ENCODE peak calls at places on chromosomes 13 and 19, in nine cellular contexts. One of them, this sample, is unnamed.
A peak's percentile ranks its signal among the peaks of the same experiment; 100 is the strongest.

GRCh38 chr19:14718522-14719113 is 28.8 kb downstream of the ZNF333 start:
- DNase-seq in K562: no peak
- DNase-seq in stomach: no peak
- DNase-seq in breast epithelium: no peak
- DNase-seq in vagina: no peak
- DNase-seq in transverse colon: no peak
- DNase-seq in H1: no peak
- DNase-seq in endothelial cell of umbilical vein: no peak
- DNase-seq in suprapubic skin: no peak
- DNase-seq in this sample: no peak

GRCh38 chr19:6103217-6103644 is 7.1 kb downstream of the RFX2 start:
- DNase-seq in K562: no peak
- DNase-seq in stomach: peak; percentile 85
- DNase-seq in breast epithelium: peak; percentile 86
- DNase-seq in vagina: no peak
- DNase-seq in transverse colon: peak; percentile 56
- DNase-seq in H1: no peak
- DNase-seq in endothelial cell of umbilical vein: peak; percentile 98
- DNase-seq in suprapubic skin: peak; percentile 90
- DNase-seq in this sample: peak; percentile 78

GRCh38 chr19:16273005-16273404 is 51.6 kb upstream of the KLF2 start:
- DNase-seq in K562: no peak
- DNase-seq in stomach: no peak
- DNase-seq in breast epithelium: peak; percentile 43
- DNase-seq in vagina: no peak
- DNase-seq in transverse colon: no peak
- DNase-seq in H1: no peak
- DNase-seq in endothelial cell of umbilical vein: no peak
- DNase-seq in suprapubic skin: no peak
- DNase-seq in this sample: no peak

GRCh38 chr19:47228937-47229673 is 1.9 kb downstream of the BBC3 start:
- DNase-seq in K562: peak; percentile 60
- DNase-seq in stomach: no peak
- DNase-seq in breast epithelium: peak; percentile 35
- DNase-seq in vagina: no peak
- DNase-seq in transverse colon: peak; percentile 29
- DNase-seq in H1: no peak
- DNase-seq in endothelial cell of umbilical vein: peak; percentile 67
- DNase-seq in suprapubic skin: no peak
- DNase-seq in this sample: peak; percentile 42

GRCh38 chr19:14786421-14786851 is 8.1 kb upstream of the ADGRE2 start:
- DNase-seq in K562: peak; percentile 74
- DNase-seq in stomach: no peak
- DNase-seq in breast epithelium: no peak
- DNase-seq in vagina: no peak
- DNase-seq in transverse colon: no peak
- DNase-seq in H1: no peak
- DNase-seq in endothelial cell of umbilical vein: no peak
- DNase-seq in suprapubic skin: no peak
- DNase-seq in this sample: peak; percentile 44

GRCh38 chr13:90416938-90417337 is 930.5 kb upstream of the MIR17HG start:
- DNase-seq in K562: no peak
- DNase-seq in stomach: no peak
- DNase-seq in breast epithelium: no peak
- DNase-seq in vagina: no peak
- DNase-seq in transverse colon: no peak
- DNase-seq in H1: no peak
- DNase-seq in endothelial cell of umbilical vein: no peak
- DNase-seq in suprapubic skin: no peak
- DNase-seq in this sample: no peak

GRCh38 chr19:40443930-40444180 is 280 bp downstream of the SERTAD3 start:
- DNase-seq in K562: no peak
- DNase-seq in stomach: no peak
- DNase-seq in breast epithelium: no peak
- DNase-seq in vagina: peak; percentile 92
- DNase-seq in transverse colon: no peak
- DNase-seq in H1: no peak
- DNase-seq in endothelial cell of umbilical vein: no peak
- DNase-seq in suprapubic skin: no peak
- DNase-seq in this sample: no peak

GRCh38 chr13:113769881-113770280 is 10.9 kb downstream of the TMEM255B start:
- DNase-seq in K562: no peak
- DNase-seq in stomach: peak; percentile 11
- DNase-seq in breast epithelium: no peak
- DNase-seq in vagina: no peak
- DNase-seq in transverse colon: no peak
- DNase-seq in H1: no peak
- DNase-seq in endothelial cell of umbilical vein: no peak
- DNase-seq in suprapubic skin: no peak
- DNase-seq in this sample: no peak

GRCh38 chr13:47672245-47672975 is 328.7 kb downstream of the SUCLA2 start:
- DNase-seq in K562: no peak
- DNase-seq in stomach: no peak
- DNase-seq in breast epithelium: no peak
- DNase-seq in vagina: no peak
- DNase-seq in transverse colon: no peak
- DNase-seq in H1: no peak
- DNase-seq in endothelial cell of umbilical vein: no peak
- DNase-seq in suprapubic skin: no peak
- DNase-seq in this sample: no peak

GRCh38 chr19:6222884-6223283 is 56.9 kb downstream of the MLLT1 start:
- DNase-seq in K562: no peak
- DNase-seq in stomach: no peak
- DNase-seq in breast epithelium: no peak
- DNase-seq in vagina: no peak
- DNase-seq in transverse colon: no peak
- DNase-seq in H1: no peak
- DNase-seq in endothelial cell of umbilical vein: no peak
- DNase-seq in suprapubic skin: no peak
- DNase-seq in this sample: no peak

GRCh38 chr19:33404506-33404905 is 31.0 kb downstream of the CEBPG start:
- DNase-seq in K562: no peak
- DNase-seq in stomach: no peak
- DNase-seq in breast epithelium: no peak
- DNase-seq in vagina: no peak
- DNase-seq in transverse colon: peak; percentile 2
- DNase-seq in H1: no peak
- DNase-seq in endothelial cell of umbilical vein: no peak
- DNase-seq in suprapubic skin: peak; percentile 34
- DNase-seq in this sample: no peak

GRCh38 chr13:113546571-113547247 is 37.8 kb upstream of the TFDP1 start:
- DNase-seq in K562: no peak
- DNase-seq in stomach: no peak
- DNase-seq in breast epithelium: no peak
- DNase-seq in vagina: no peak
- DNase-seq in transverse colon: peak; percentile 6
- DNase-seq in H1: no peak
- DNase-seq in endothelial cell of umbilical vein: peak; percentile 73
- DNase-seq in suprapubic skin: no peak
- DNase-seq in this sample: no peak

GRCh38 chr19:29323972-29324680 is 111.2 kb upstream of the UQCRFS1 start:
- DNase-seq in K562: no peak
- DNase-seq in stomach: no peak
- DNase-seq in breast epithelium: no peak
- DNase-seq in vagina: peak; percentile 32
- DNase-seq in transverse colon: no peak
- DNase-seq in H1: no peak
- DNase-seq in endothelial cell of umbilical vein: no peak
- DNase-seq in suprapubic skin: no peak
- DNase-seq in this sample: no peak

GRCh38 chr19:14480695-14481069 is 5.5 kb upstream of the PTGER1 start:
- DNase-seq in K562: no peak
- DNase-seq in stomach: no peak
- DNase-seq in breast epithelium: no peak
- DNase-seq in vagina: peak; percentile 69
- DNase-seq in transverse colon: no peak
- DNase-seq in H1: no peak
- DNase-seq in endothelial cell of umbilical vein: no peak
- DNase-seq in suprapubic skin: no peak
- DNase-seq in this sample: no peak

GRCh38 chr19:49801966-49802661 is 11.0 kb downstream of the FUZ start:
- DNase-seq in K562: peak; percentile 64
- DNase-seq in stomach: peak; percentile 69
- DNase-seq in breast epithelium: peak; percentile 73
- DNase-seq in vagina: peak; percentile 89
- DNase-seq in transverse colon: peak; percentile 76
- DNase-seq in H1: no peak
- DNase-seq in endothelial cell of umbilical vein: peak; percentile 80
- DNase-seq in suprapubic skin: peak; percentile 90
- DNase-seq in this sample: peak; percentile 45

GRCh38 chr19:34480971-34481821 is at the start of gene WTIP:
- DNase-seq in K562: no peak
- DNase-seq in stomach: peak; percentile 67
- DNase-seq in breast epithelium: peak; percentile 52
- DNase-seq in vagina: no peak
- DNase-seq in transverse colon: peak; percentile 41
- DNase-seq in H1: no peak
- DNase-seq in endothelial cell of umbilical vein: peak; percentile 82
- DNase-seq in suprapubic skin: peak; percentile 78
- DNase-seq in this sample: peak; percentile 59

GRCh38 chr13:84844473-84844872 is 954.7 kb downstream of the SLITRK6 start:
- DNase-seq in K562: no peak
- DNase-seq in stomach: no peak
- DNase-seq in breast epithelium: no peak
- DNase-seq in vagina: no peak
- DNase-seq in transverse colon: no peak
- DNase-seq in H1: no peak
- DNase-seq in endothelial cell of umbilical vein: no peak
- DNase-seq in suprapubic skin: no peak
- DNase-seq in this sample: no peak

GRCh38 chr13:21671793-21672680 is 1.2 kb downstream of the FGF9 start:
- DNase-seq in K562: no peak
- DNase-seq in stomach: no peak
- DNase-seq in breast epithelium: no peak
- DNase-seq in vagina: no peak
- DNase-seq in transverse colon: no peak
- DNase-seq in H1: no peak
- DNase-seq in endothelial cell of umbilical vein: no peak
- DNase-seq in suprapubic skin: no peak
- DNase-seq in this sample: no peak

GRCh38 chr13:21674271-21675009 is 3.6 kb downstream of the FGF9 start:
- DNase-seq in K562: no peak
- DNase-seq in stomach: no peak
- DNase-seq in breast epithelium: no peak
- DNase-seq in vagina: no peak
- DNase-seq in transverse colon: peak; percentile 23
- DNase-seq in H1: no peak
- DNase-seq in endothelial cell of umbilical vein: no peak
- DNase-seq in suprapubic skin: no peak
- DNase-seq in this sample: no peak

GRCh38 chr13:21672811-21673591 is 2.1 kb downstream of the FGF9 start:
- DNase-seq in K562: no peak
- DNase-seq in stomach: no peak
- DNase-seq in breast epithelium: no peak
- DNase-seq in vagina: no peak
- DNase-seq in transverse colon: no peak
- DNase-seq in H1: no peak
- DNase-seq in endothelial cell of umbilical vein: no peak
- DNase-seq in suprapubic skin: no peak
- DNase-seq in this sample: no peak

GRCh38 chr13:21675095-21676007 is 4.5 kb downstream of the FGF9 start:
- DNase-seq in K562: no peak
- DNase-seq in stomach: peak; percentile 40
- DNase-seq in breast epithelium: no peak
- DNase-seq in vagina: no peak
- DNase-seq in transverse colon: peak; percentile 54
- DNase-seq in H1: no peak
- DNase-seq in endothelial cell of umbilical vein: no peak
- DNase-seq in suprapubic skin: no peak
- DNase-seq in this sample: peak; percentile 90

GRCh38 chr13:21673592-21674270 is 2.9 kb downstream of the FGF9 start:
- DNase-seq in K562: peak; percentile 17
- DNase-seq in stomach: peak; percentile 58
- DNase-seq in breast epithelium: no peak
- DNase-seq in vagina: no peak
- DNase-seq in transverse colon: peak; percentile 60
- DNase-seq in H1: no peak
- DNase-seq in endothelial cell of umbilical vein: peak; percentile 23
- DNase-seq in suprapubic skin: no peak
- DNase-seq in this sample: peak; percentile 92
- TF ChIP-seq CTCF in K562: no peak
- TF ChIP-seq CTCF in stomach: no peak
- TF ChIP-seq CTCF in breast epithelium: no peak
- TF ChIP-seq CTCF in vagina: no peak
- TF ChIP-seq CTCF in transverse colon: peak; percentile 30
- TF ChIP-seq CTCF in H1: no peak
- TF ChIP-seq CTCF in endothelial cell of umbilical vein: no peak
- TF ChIP-seq CTCF in suprapubic skin: no peak
- TF ChIP-seq CTCF in this sample: no peak

GRCh38 chr19:43675269-43675879 is 5.4 kb upstream of the PLAUR start:
- DNase-seq in K562: no peak
- DNase-seq in stomach: peak; percentile 84
- DNase-seq in breast epithelium: peak; percentile 74
- DNase-seq in vagina: no peak
- DNase-seq in transverse colon: peak; percentile 90
- DNase-seq in H1: no peak
- DNase-seq in endothelial cell of umbilical vein: peak; percentile 21
- DNase-seq in suprapubic skin: no peak
- DNase-seq in this sample: no peak
- TF ChIP-seq POLR2A in K562: no peak
- TF ChIP-seq POLR2A in stomach: no peak
- TF ChIP-seq POLR2A in breast epithelium: no peak
- TF ChIP-seq POLR2A in vagina: no peak
- TF ChIP-seq POLR2A in transverse colon: peak; percentile 89
- TF ChIP-seq POLR2A in H1: no peak
- TF ChIP-seq POLR2A in endothelial cell of umbilical vein: no peak
- TF ChIP-seq POLR2A in suprapubic skin: no peak
- TF ChIP-seq POLR2A in this sample: no peak

DNA sequence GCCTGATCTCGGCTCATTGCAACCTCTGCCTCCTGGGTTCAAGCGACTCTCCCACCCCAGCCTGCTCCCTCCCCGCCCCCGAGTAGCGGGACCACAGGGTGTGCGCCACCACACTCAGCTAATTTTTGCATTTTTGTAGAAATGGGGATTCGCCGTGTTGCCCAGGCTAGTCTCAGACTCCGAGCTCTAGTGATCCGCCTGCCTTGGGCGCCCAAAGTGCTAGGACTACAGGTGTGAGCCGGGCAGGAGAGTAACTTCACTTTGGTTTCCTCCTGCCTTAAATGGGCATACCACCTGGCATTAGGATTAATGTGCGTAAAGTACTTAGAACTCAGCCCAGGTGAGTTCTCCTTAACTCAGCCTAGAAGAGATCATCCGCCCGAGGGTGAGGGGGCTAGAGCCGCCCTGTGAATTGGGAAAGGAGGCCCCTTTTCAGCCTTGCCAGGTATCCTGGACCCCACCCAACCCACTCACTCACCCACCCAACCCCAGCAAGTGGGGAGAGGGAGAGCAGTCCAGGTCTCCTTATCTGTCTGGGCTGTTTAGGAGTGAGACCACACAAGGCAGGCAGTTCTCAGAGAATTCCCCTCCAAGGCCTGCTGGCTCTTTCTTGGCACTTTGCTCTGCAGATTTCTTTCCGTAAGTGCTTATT is 1.3 kb upstream of the ZFP36 start:
- DNase-seq in K562: no peak
- DNase-seq in stomach: no peak
- DNase-seq in breast epithelium: no peak
- DNase-seq in vagina: no peak
- DNase-seq in transverse colon: no peak
- DNase-seq in H1: no peak
- DNase-seq in endothelial cell of umbilical vein: no peak
- DNase-seq in suprapubic skin: no peak
- DNase-seq in this sample: no peak
- TF ChIP-seq POLR2AphosphoS5 in K562: no peak
- TF ChIP-seq POLR2AphosphoS5 in stomach: no peak
- TF ChIP-seq POLR2AphosphoS5 in breast epithelium: no peak
- TF ChIP-seq POLR2AphosphoS5 in vagina: no peak
- TF ChIP-seq POLR2AphosphoS5 in transverse colon: no peak
- TF ChIP-seq POLR2AphosphoS5 in H1: no peak
- TF ChIP-seq POLR2AphosphoS5 in endothelial cell of umbilical vein: no peak
- TF ChIP-seq POLR2AphosphoS5 in suprapubic skin: no peak
- TF ChIP-seq POLR2AphosphoS5 in this sample: no peak

GRCh38 chr19:3977242-3978143 is 6.6 kb upstream of the DAPK3 start:
- DNase-seq in K562: no peak
- DNase-seq in stomach: no peak
- DNase-seq in breast epithelium: peak; percentile 23
- DNase-seq in vagina: no peak
- DNase-seq in transverse colon: no peak
- DNase-seq in H1: no peak
- DNase-seq in endothelial cell of umbilical vein: no peak
- DNase-seq in suprapubic skin: peak; percentile 64
- DNase-seq in this sample: no peak
- TF ChIP-seq CTCF in K562: peak; percentile 24
- TF ChIP-seq CTCF in stomach: no peak
- TF ChIP-seq CTCF in breast epithelium: no peak
- TF ChIP-seq CTCF in vagina: no peak
- TF ChIP-seq CTCF in transverse colon: peak; percentile 16
- TF ChIP-seq CTCF in H1: peak; percentile 31
- TF ChIP-seq CTCF in endothelial cell of umbilical vein: no peak
- TF ChIP-seq CTCF in suprapubic skin: no peak
- TF ChIP-seq CTCF in this sample: no peak

This sample was measured in upper lobe of left lung.